ENCODE peak calls at places on chromosomes 6 and 20, in seven cellular contexts. S is endodermal cell, J is heart left ventricle, V is heart right ventricle, L is small intestine, W is BE2C, Q is hepatocyte. C is an unnamed sample. For H3K36me3 and H3K27me3, the result is how much of the 10 kb centered on the place peaks cover.

GRCh38 chr20:10581823-10582222 is 92.0 kb downstream of the JAG1 start:
- DNase-seq in V (no peak), S (no peak), W (no peak), L (no peak), Q (no peak), J (no peak), C (peak)

GRCh38 chr20:55160996-55161395 is 685.6 kb downstream of the DOK5 start:
- DNase-seq in J (no peak), W (no peak), V (no peak), Q (no peak), S (no peak), L (no peak), C (no peak)

GRCh38 chr6:74735304-74735703 is 470.5 kb downstream of the COL12A1 start:
- DNase-seq in L (no peak), S (no peak), J (no peak), V (no peak), W (no peak), Q (no peak), C (peak)

GRCh38 chr6:166419268-166419667 is 36.5 kb upstream of the MPC1 start:
- DNase-seq in Q (no peak), V (no peak), W (no peak), L (peak), S (no peak), J (no peak), C (peak)

GRCh38 chr6:17865798-17866725 is 121.4 kb downstream of the KIF13A start:
- DNase-seq in L (no peak), S (no peak), V (peak), J (peak), W (no peak), Q (peak), C (peak)

GRCh38 chr20:11350126-11351005 is 567.3 kb upstream of the BTBD3 start:
- DNase-seq in W (no peak), L (no peak), V (no peak), Q (peak), J (no peak), S (no peak), C (no peak)

GRCh38 chr20:53751394-53752368 is 158.0 kb upstream of the ZNF217 start:
- DNase-seq in V (no peak), W (no peak), J (no peak), S (no peak), L (peak), Q (no peak), C (no peak)

GRCh38 chr6:36737043-36737785 is 39.6 kb downstream of the RAB44 start:
- DNase-seq in Q (no peak), J (no peak), L (no peak), W (peak), V (no peak), S (no peak), C (no peak)

GRCh38 chr6:82419859-82420258 is 56.2 kb downstream of the TPBG start:
- DNase-seq in J (no peak), Q (no peak), V (no peak), L (no peak), W (no peak), S (no peak), C (no peak)

GRCh38 chr20:47187450-47188195 is 168.9 kb downstream of the ZMYND8 start:
- DNase-seq in Q (no peak), S (no peak), V (no peak), L (no peak), J (no peak), W (no peak), C (no peak)

GRCh38 chr20:15039088-15039762 is 701.8 kb upstream of the FLRT3 start:
- DNase-seq in L (peak), W (no peak), V (no peak), J (no peak), Q (no peak), S (no peak), C (no peak)

GRCh38 chr6:148799647-148800046 is 52.8 kb downstream of the UST start:
- DNase-seq in S (no peak), L (no peak), Q (no peak), J (no peak), W (no peak), V (no peak), C (no peak)

DNA sequence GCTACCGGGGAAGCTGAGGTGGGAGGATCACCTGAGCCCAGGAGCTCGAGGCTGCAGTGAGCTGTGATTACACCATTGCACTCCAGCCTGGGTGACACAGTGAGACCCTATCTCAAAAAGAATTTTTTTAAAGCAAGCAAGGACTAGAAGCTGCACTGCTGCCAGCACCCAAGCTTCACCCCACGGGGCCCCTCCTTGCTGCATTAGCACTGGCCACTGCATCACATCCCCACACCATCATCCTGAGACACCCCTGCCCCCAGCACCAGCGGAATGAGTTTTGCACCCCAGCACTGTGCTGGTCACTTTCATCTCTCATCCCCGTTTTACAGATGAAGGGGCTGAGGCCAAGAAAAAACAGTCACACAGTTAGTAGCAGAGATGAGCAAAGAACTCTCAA is 30.9 kb downstream of the TBC1D7 start:
- DNase-seq in V (no peak), J (no peak), S (peak), L (no peak), W (no peak), Q (no peak), C (no peak)
- H3K36me3 ChIP-seq in V (half or more), J (under half), S (half or more), L (under half), W (under half), Q (under half), C (under half)

GRCh38 chr6:100449239-100449691 is 15.5 kb downstream of the SIM1 start:
- DNase-seq in S (no peak), W (no peak), J (no peak), V (no peak), L (no peak), Q (no peak), C (no peak)

GRCh38 chr6:100447900-100448700 is 16.6 kb downstream of the SIM1 start:
- DNase-seq in J (no peak), V (no peak), W (no peak), L (no peak), S (peak), Q (no peak), C (no peak)

GRCh38 chr6:100446115-100446921 is 18.4 kb downstream of the SIM1 start:
- DNase-seq in L (no peak), S (peak), Q (no peak), J (no peak), W (peak), V (no peak), C (no peak)

GRCh38 chr6:100445512-100445911 is 19.2 kb downstream of the SIM1 start:
- DNase-seq in V (no peak), Q (no peak), L (no peak), S (no peak), W (no peak), J (no peak), C (no peak)

DNA sequence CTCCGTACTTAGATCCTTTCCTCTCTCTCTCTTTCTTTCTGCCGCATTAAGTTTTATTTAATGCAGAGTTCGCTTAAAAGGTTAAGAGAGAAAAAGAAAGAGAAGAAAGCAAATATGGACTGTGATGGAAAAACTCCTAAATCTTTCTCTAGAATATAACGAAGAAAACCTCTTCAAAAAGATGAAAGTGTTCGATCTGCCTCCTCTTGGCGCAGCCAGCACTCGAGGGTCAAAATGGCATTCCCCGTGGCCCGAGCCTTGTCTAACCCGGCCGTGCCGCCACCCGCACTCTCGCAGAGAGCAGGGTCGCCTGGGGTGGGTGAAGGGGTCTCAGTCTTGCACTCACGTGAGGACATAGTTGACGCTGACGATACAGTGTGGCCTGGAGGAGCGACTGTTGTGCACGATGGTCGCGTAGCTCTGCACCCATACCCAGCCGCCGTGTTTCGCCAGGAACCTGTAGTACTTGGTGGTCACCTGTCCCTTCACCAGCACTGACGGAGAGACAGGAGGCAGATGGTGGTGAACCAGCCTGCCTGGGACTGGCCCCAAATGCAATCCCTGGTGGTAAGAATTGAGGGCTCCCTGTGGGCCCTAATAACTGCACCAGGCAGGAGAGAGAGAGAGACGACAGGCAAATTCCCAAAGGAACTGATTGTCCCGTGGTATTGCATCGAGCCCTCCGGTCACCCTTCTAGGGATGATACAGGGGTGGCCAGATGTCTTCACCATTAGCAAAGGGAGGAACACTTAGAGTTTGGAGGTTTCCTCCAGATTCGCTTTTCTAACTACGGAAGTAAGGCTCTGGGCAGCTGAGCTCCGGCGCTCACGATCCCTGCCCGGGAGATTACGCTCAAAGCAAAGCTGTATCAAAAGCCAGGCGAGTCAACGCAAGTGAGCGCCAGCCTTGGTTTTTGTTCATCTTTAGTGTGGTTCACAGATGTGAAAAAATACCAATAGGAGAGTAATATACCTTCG is 17.5 kb downstream of the SIM1 start:
- DNase-seq in L (no peak), Q (no peak), J (no peak), V (no peak), S (peak), W (no peak), C (no peak)
- H3K27me3 ChIP-seq in L (under half), Q (half or more), J (half or more), V (half or more), S (half or more), W (half or more), C (half or more)

GRCh38 chr6:31686483-31686882 is 5.6 kb upstream of the LY6G5C start:
- DNase-seq in S (no peak), J (no peak), W (no peak), Q (no peak), L (no peak), V (no peak), C (no peak)
- H3K36me3 ChIP-seq in S (half or more), J (half or more), W (under half), Q (under half), L (under half), V (half or more), C (half or more)

GRCh38 chr20:2687514-2687913 is 5.1 kb upstream of the EBF4 start:
- DNase-seq in L (no peak), J (no peak), W (no peak), Q (no peak), S (no peak), V (no peak), C (no peak)
- H3K27me3 ChIP-seq in L (under half), J (under half), W (under half), Q (under half), S (half or more), V (under half), C (under half)

GRCh38 chr6:112178846-112179245 is 75.5 kb downstream of the LAMA4 start:
- DNase-seq in V (no peak), W (no peak), Q (no peak), L (no peak), S (no peak), J (no peak), C (no peak)

GRCh38 chr6:112179631-112180030 is 74.7 kb downstream of the LAMA4 start:
- DNase-seq in W (no peak), V (no peak), Q (no peak), L (no peak), S (no peak), J (no peak), C (no peak)

GRCh38 chr6:112173401-112173800 is 81.0 kb downstream of the LAMA4 start:
- DNase-seq in Q (no peak), V (no peak), W (no peak), S (no peak), J (no peak), L (no peak), C (no peak)

GRCh38 chr6:112177081-112177480 is 77.3 kb downstream of the LAMA4 start:
- DNase-seq in V (no peak), L (no peak), Q (no peak), J (no peak), W (no peak), S (no peak), C (no peak)

GRCh38 chr6:112176175-112176574 is 78.2 kb downstream of the LAMA4 start:
- DNase-seq in Q (no peak), W (no peak), V (no peak), S (no peak), J (no peak), L (no peak), C (no peak)
- H3K36me3 ChIP-seq in Q (under half), W (under half), V (half or more), S (under half), J (half or more), L (under half), C (half or more)

GRCh38 chr6:133026705-133027104 is 212.3 kb downstream of the RPS12 start:
- DNase-seq in W (no peak), S (no peak), V (no peak), L (no peak), Q (no peak), J (no peak), C (no peak)
- H3K27me3 ChIP-seq in W (under half), S (under half), V (under half), L (under half), Q (under half), J (under half), C (under half)

GRCh38 chr20:50953196-50953595 is 5.1 kb downstream of the DPM1 start:
- DNase-seq in V (no peak), Q (no peak), L (no peak), J (no peak), S (no peak), W (no peak), C (no peak)
- H3K36me3 ChIP-seq in V (half or more), Q (under half), L (under half), J (half or more), S (half or more), W (half or more), C (under half)

GRCh38 chr20:61397146-61397545 is 145.1 kb downstream of the CDH4 start:
- DNase-seq in L (no peak), J (no peak), W (no peak), Q (no peak), V (no peak), S (no peak), C (no peak)
- H3K27me3 ChIP-seq in L (under half), J (under half), W (under half), Q (under half), V (under half), S (under half), C (under half)

GRCh38 chr6:33682341-33682740 is 29.2 kb downstream of the UQCC2 start:
- DNase-seq in V (no peak), S (no peak), L (no peak), W (no peak), Q (no peak), J (no peak), C (no peak)
- H3K36me3 ChIP-seq in V (half or more), S (under half), L (half or more), W (under half), Q (under half), J (half or more), C (under half)

C was measured in brain microvascular endothelial cell.